ENCODE peak calls at places on chromosomes 1 and 21, in four cellular contexts. T, A, L and F are unnamed samples.

GRCh38 chr21:38822754-38823374 is 17.1 kb downstream of the ETS2 start:
- DNase-seq in T (no peak), A (no peak), L (no peak), F (peak)

GRCh38 chr1:176559474-176560390 is 96.8 kb downstream of the PAPPA2 start:
- DNase-seq in T (peak), A (no peak), L (peak), F (no peak)

GRCh38 chr1:154838473-154838872 is 31.6 kb downstream of the KCNN3 start:
- DNase-seq in T (no peak), A (no peak), L (no peak), F (no peak)

GRCh38 chr1:77253211-77253610 is 28.6 kb upstream of the AK5 start:
- DNase-seq in T (no peak), A (no peak), L (no peak), F (no peak)

GRCh38 chr1:153100241-153100640 is 5.9 kb upstream of the SPRR2E start:
- DNase-seq in T (no peak), A (no peak), L (no peak), F (no peak)

GRCh38 chr1:99455760-99456159 is 190.2 kb upstream of the PALMD start:
- DNase-seq in T (no peak), A (no peak), L (no peak), F (no peak)

GRCh38 chr1:14320518-14320917 is 278.0 kb upstream of the KAZN start:
- DNase-seq in T (no peak), A (no peak), L (no peak), F (no peak)

GRCh38 chr1:5664081-5664480 is 328.1 kb downstream of the NPHP4 start:
- DNase-seq in T (no peak), A (no peak), L (no peak), F (no peak)

GRCh38 chr21:36450511-36450910 is 29.4 kb downstream of the CLDN14 start:
- DNase-seq in T (no peak), A (no peak), L (no peak), F (no peak)

GRCh38 chr1:159339517-159339916 is 37.4 kb downstream of the FCER1A start:
- DNase-seq in T (no peak), A (no peak), L (no peak), F (no peak)

GRCh38 chr1:100036718-100037664 is 67.2 kb downstream of the SLC35A3 start:
- DNase-seq in T (no peak), A (no peak), L (no peak), F (no peak)

GRCh38 chr1:68175621-68176398 is 56.5 kb downstream of the WLS start:
- DNase-seq in T (no peak), A (no peak), L (no peak), F (no peak)

GRCh38 chr1:75791022-75791421 is 5.0 kb downstream of the RABGGTB start:
- DNase-seq in T (no peak), A (no peak), L (no peak), F (no peak)